ENCODE peak calls at places on chromosomes 2 and 18, in four cellular contexts. P is substantia nigra, I is AG04450, D is thyroid gland. J is an unnamed sample.

GRCh38 chr2:3679616-3680393 is 21.8 kb downstream of the ALLC start:
- DNase-seq in P (no peak), D (no peak), I (no peak), J (no peak)

GRCh38 chr18:57585846-57586242 is 658 bp downstream of the FECH start:
- DNase-seq in P (no peak), D (no peak), I (no peak), J (no peak)

GRCh38 chr2:85765081-85765731 is 11.4 kb downstream of the ATOH8 start:
- DNase-seq in D (no peak), I (no peak), P (no peak), J (no peak)

GRCh38 chr2:213220967-213221603 is 63.2 kb upstream of the SPAG16 start:
- DNase-seq in I (no peak), P (no peak), D (no peak), J (no peak)

GRCh38 chr18:37864122-37864521 is 298.5 kb upstream of the CELF4 start:
- DNase-seq in P (no peak), I (no peak), D (no peak), J (no peak)

GRCh38 chr2:204860249-204860648 is 315.0 kb downstream of the PARD3B start:
- DNase-seq in I (no peak), D (no peak), P (peak), J (no peak)

GRCh38 chr2:113005030-113005509 is at the start of gene IL36A:
- DNase-seq in I (no peak), D (no peak), P (no peak), J (no peak)

GRCh38 chr2:98518106-98518505 is 73.4 kb downstream of the INPP4A start:
- DNase-seq in D (no peak), P (no peak), I (no peak), J (no peak)

GRCh38 chr2:52416340-52416739 is 1351.3 kb upstream of the CHAC2 start:
- DNase-seq in D (no peak), I (no peak), P (no peak), J (no peak)

GRCh38 chr2:172242968-172243367 is 140.3 kb upstream of the DLX2 start:
- DNase-seq in D (peak), I (no peak), P (no peak), J (no peak)

GRCh38 chr2:226835420-226835795 is 446 bp upstream of the RHBDD1 start:
- DNase-seq in D (no peak), P (peak), I (no peak), J (no peak)

GRCh38 chr2:226836548-226836885 is 663 bp downstream of the RHBDD1 start:
- DNase-seq in I (no peak), D (no peak), P (no peak), J (no peak)

GRCh38 chr2:226837787-226838603 is 2.1 kb downstream of the RHBDD1 start:
- DNase-seq in D (no peak), I (no peak), P (no peak), J (no peak)

GRCh38 chr2:226837334-226837733 is 1.5 kb downstream of the RHBDD1 start:
- DNase-seq in P (no peak), I (no peak), D (no peak), J (no peak)

DNA sequence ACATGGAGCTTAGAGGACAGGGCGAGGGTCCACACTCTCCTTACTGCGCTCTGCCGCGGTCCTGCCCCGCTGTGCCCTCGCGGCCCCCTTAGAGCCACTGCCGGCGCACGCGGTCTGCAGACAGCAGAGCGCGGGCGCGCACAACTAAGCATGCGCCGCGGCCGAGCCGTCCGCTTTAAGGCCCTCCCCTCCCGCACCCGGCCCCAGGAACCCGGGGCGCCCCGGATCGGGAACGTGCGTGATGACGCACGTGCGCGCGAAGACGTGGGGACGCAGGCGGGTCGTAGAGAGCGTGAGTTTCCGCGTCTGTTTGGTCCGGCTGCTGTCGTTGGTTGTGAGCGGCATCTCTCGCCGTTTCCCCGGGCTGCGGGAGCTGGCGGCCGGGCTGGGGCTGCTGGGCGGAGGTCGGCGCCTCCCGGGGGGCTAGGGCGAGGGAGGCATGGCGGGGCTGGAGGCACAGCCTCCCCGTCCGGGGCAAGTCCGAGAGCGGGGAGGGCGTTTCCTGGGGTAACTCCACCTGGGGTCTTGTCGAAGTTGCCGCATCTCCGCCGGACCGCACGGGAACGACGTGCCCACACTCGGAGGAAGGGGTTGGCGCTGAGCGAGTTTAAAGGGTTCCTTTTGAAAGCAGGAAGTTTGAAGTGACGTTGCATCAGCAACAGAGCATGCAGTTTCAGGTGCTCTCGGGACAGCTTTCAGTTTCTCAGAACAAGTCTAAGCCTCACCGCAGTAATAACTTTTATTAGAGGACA is at the start of gene RHBDD1:
- DNase-seq in P (peak), D (peak), I (peak), J (peak)
- H3K27ac ChIP-seq in P (peak), D (peak), I (peak), J (peak)

DNA sequence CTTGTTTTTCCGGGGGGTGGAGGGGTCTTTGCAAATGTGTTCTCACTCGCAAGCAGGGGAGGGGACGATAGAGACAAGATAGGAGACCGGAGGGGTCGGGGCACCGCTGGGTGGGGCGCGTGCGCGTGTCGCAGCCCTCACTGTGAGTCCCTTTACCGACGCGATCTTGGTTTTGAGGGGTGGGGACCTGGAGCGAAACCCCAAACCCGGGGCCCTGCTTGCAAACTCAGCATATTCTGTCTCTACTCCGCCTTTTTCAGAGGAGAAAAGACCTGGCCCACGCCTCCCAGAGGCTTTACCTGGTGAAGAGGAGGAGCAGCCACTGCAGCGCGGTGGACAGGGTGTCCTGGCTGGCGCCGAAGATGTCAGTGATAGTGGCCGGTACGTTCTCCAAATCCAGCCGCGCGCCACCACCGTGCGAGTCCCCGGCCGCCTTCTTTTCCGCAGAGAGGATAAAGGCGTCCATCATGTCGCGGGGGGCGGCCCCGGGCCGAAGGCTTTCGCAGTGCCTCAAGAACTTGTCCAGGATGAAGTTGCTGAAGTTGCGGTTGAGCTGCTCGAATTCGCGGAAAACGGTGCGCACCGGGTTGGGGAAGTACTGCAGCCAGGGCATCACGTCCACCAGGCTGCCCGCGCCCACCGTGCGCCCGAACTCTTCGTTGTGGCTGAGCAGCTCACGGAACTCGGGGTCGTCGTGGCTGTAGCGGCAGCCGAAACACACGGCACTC is 1.7 kb downstream of the CYP1B1 start:
- DNase-seq in P (no peak), I (no peak), D (peak), J (no peak)
- H3K27ac ChIP-seq in P (no peak), I (no peak), D (no peak), J (no peak)

DNA sequence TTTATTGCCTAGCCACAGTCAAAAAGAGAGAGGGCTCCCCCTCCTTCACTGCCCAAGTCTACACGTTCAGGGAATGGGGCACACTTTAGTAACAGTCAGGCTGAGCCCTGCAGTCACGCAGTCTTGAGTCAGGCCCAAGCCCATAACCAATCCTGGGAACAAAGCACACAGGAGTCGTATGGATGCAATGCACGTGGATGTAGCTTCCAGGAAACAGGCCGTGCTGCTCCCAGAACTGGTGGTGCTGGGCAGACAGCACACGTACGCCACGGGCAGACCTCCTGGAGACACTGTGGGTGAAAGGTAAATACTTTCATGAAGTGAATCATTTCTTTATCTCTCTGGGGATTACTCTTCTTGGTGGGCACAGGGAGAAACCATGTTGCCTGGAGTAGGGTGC is 30.0 kb upstream of the MBP start:
- DNase-seq in D (no peak), P (no peak), I (no peak), J (no peak)
- H3K27ac ChIP-seq in D (no peak), P (no peak), I (no peak), J (peak)

DNA sequence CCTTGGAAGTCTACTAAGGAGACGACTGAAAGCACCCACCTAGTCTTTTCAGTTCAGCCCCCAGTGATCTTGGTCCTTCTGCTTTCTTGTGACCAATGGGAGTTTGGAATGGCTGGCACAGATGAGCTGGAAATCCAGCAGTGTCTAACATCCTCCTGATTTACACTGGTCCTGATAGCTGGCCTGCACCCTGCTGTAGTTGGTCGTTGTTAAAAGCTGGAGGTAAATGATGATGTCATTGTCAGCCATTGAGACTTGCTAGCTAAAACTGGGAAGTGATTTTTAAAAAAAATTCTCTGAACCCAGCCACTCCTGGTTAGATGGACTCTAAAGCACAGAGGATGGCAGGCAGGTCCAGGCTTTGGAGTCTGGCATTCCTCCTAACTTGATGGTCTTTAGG is 19.3 kb downstream of the CCT7 start:
- DNase-seq in P (no peak), I (no peak), D (no peak), J (no peak)
- H3K27ac ChIP-seq in P (no peak), I (no peak), D (no peak), J (peak)

DNA sequence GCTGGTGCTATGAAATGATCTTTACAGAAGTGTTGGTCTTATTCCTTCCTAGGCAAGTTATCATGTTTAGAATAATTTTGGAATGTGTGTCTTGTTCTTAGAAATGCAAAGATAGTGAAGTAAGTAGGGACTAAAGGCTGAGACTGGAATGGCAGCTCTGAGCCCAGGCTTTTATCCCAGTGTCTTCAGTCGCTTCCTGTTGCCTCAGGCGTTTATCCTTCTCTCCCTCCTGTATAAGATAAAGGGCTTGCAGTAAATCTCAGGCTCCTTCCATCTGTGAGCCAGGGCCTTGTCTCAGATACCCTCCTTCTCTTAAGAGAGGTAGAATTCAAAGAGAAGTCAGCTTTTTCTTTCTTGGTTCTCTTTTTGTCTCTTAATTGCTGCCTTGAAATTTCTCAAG is 218.1 kb downstream of the TPGS2 start:
- DNase-seq in D (no peak), I (no peak), P (no peak), J (no peak)
- H3K27ac ChIP-seq in D (no peak), I (no peak), P (no peak), J (no peak)

GRCh38 chr2:189336276-189336975 is 104.8 kb upstream of the WDR75 start:
- DNase-seq in I (no peak), P (no peak), D (no peak), J (no peak)
- H3K27ac ChIP-seq in I (no peak), P (no peak), D (no peak), J (no peak)

GRCh38 chr2:197914778-197915177 is 110.4 kb downstream of the PLCL1 start:
- DNase-seq in D (no peak), P (no peak), I (no peak), J (no peak)

GRCh38 chr2:197909377-197909776 is 105.0 kb downstream of the PLCL1 start:
- DNase-seq in I (peak), D (no peak), P (no peak), J (no peak)

GRCh38 chr2:197908940-197909339 is 104.5 kb downstream of the PLCL1 start:
- DNase-seq in I (peak), P (no peak), D (no peak), J (no peak)

GRCh38 chr2:197908191-197908590 is 103.8 kb downstream of the PLCL1 start:
- DNase-seq in P (no peak), I (no peak), D (no peak), J (no peak)

GRCh38 chr2:197911667-197912066 is 107.3 kb downstream of the PLCL1 start:
- DNase-seq in D (peak), I (no peak), P (no peak), J (no peak)
- H3K27ac ChIP-seq in D (no peak), I (no peak), P (no peak), J (no peak)

J was measured in epithelial cell of prostate.